ENCODE peak calls at places on chromosome 21, in ten cellular contexts. V is left lung, E is B cell, S is endothelial cell, K is thoracic aorta, X is astrocyte of the spinal cord, Z is type B pancreatic cell, R is RWPE1, H is fibroblast of mammary gland, W is fibroblast of lung. T is an unnamed sample.

GRCh38 chr21:27423073-27423472 is 456.2 kb upstream of the ADAMTS5 start:
- DNase-seq in V (peak), E (no peak), S (no peak), K (peak), X (peak), Z (no peak), R (no peak), H (peak), W (peak), T (no peak)

GRCh38 chr21:29540289-29540688 is 241.6 kb downstream of the BACH1 start:
- DNase-seq in V (no peak), E (no peak), S (no peak), K (no peak), X (no peak), Z (no peak), R (no peak), H (no peak), W (no peak), T (no peak)

GRCh38 chr21:26445440-26445839 is 127.6 kb downstream of the CYYR1 start:
- DNase-seq in V (no peak), E (no peak), S (no peak), K (no peak), X (peak), Z (no peak), R (no peak), H (peak), W (peak), T (no peak)

GRCh38 chr21:17491716-17492414 is 21.0 kb upstream of the CXADR start:
- DNase-seq in V (peak), E (no peak), S (no peak), K (peak), X (peak), Z (no peak), R (peak), H (peak), W (peak), T (no peak)

GRCh38 chr21:34129971-34130597 is 56.7 kb downstream of the MRPS6 start:
- DNase-seq in V (no peak), E (no peak), S (no peak), K (no peak), X (no peak), Z (no peak), R (no peak), H (peak), W (peak), T (no peak)

GRCh38 chr21:18222346-18222745 is 22.3 kb upstream of the CHODL start:
- DNase-seq in V (no peak), E (no peak), S (no peak), K (no peak), X (no peak), Z (no peak), R (no peak), H (no peak), W (no peak), T (no peak)

GRCh38 chr21:24939288-24939687 is 668.0 kb downstream of the MRPL39 start:
- DNase-seq in V (no peak), E (no peak), S (no peak), K (no peak), X (peak), Z (no peak), R (no peak), H (no peak), W (peak), T (no peak)

GRCh38 chr21:17780539-17780938 is 38.6 kb downstream of the C21orf91 start:
- DNase-seq in V (no peak), E (no peak), S (no peak), K (no peak), X (no peak), Z (no peak), R (no peak), H (no peak), W (peak), T (no peak)

GRCh38 chr21:41043008-41043407 is 125.0 kb upstream of the BACE2 start:
- DNase-seq in V (no peak), E (no peak), S (no peak), K (no peak), X (no peak), Z (no peak), R (no peak), H (no peak), W (no peak), T (no peak)

GRCh38 chr21:25292396-25292795 is 314.9 kb downstream of the MRPL39 start:
- DNase-seq in V (no peak), E (no peak), S (no peak), K (no peak), X (no peak), Z (no peak), R (no peak), H (no peak), W (no peak), T (no peak)

GRCh38 chr21:29473808-29474207 is 175.1 kb downstream of the BACH1 start:
- DNase-seq in V (no peak), E (no peak), S (no peak), K (no peak), X (no peak), Z (no peak), R (no peak), H (no peak), W (no peak), T (no peak)

GRCh38 chr21:15192243-15192642 is 127.4 kb upstream of the NRIP1 start:
- DNase-seq in V (no peak), E (no peak), S (no peak), K (no peak), X (no peak), Z (no peak), R (peak), H (peak), W (no peak), T (no peak)

GRCh38 chr21:38506606-38507331 is 8.5 kb upstream of the ERG start:
- DNase-seq in V (no peak), E (no peak), S (no peak), K (no peak), X (no peak), Z (no peak), R (no peak), H (no peak), W (no peak), T (no peak)

GRCh38 chr21:26715878-26716506 is 129.2 kb downstream of the ADAMTS1 start:
- DNase-seq in V (no peak), E (no peak), S (peak), K (no peak), X (peak), Z (no peak), R (peak), H (peak), W (peak), T (peak)

GRCh38 chr21:37737996-37738395 is 178.3 kb downstream of the KCNJ6 start:
- DNase-seq in V (no peak), E (no peak), S (no peak), K (no peak), X (no peak), Z (no peak), R (no peak), H (no peak), W (no peak), T (no peak)

GRCh38 chr21:17853393-17854275 is 34.5 kb upstream of the C21orf91 start:
- DNase-seq in V (no peak), E (no peak), S (no peak), K (no peak), X (no peak), Z (no peak), R (no peak), H (no peak), W (no peak), T (no peak)

GRCh38 chr21:16071082-16071481 is 341.3 kb downstream of the USP25 start:
- DNase-seq in V (no peak), E (no peak), S (no peak), K (no peak), X (peak), Z (no peak), R (no peak), H (peak), W (peak), T (no peak)

GRCh38 chr21:29407571-29407970 is 108.8 kb downstream of the BACH1 start:
- DNase-seq in V (no peak), E (no peak), S (no peak), K (no peak), X (no peak), Z (no peak), R (no peak), H (no peak), W (no peak), T (no peak)

GRCh38 chr21:20999567-21000169 is 1.5 kb downstream of the NCAM2 start:
- DNase-seq in V (no peak), E (peak), S (peak), K (no peak), X (peak), Z (no peak), R (peak), H (peak), W (peak), T (peak)

GRCh38 chr21:37711294-37711844 is 204.9 kb downstream of the KCNJ6 start:
- DNase-seq in V (no peak), E (no peak), S (no peak), K (no peak), X (no peak), Z (no peak), R (no peak), H (no peak), W (no peak), T (no peak)

GRCh38 chr21:29124645-29125044 is 5.8 kb upstream of the MAP3K7CL start:
- DNase-seq in V (no peak), E (no peak), S (no peak), K (no peak), X (no peak), Z (no peak), R (no peak), H (no peak), W (no peak), T (no peak)

GRCh38 chr21:29164330-29164942 is 34.0 kb downstream of the MAP3K7CL start:
- DNase-seq in V (no peak), E (no peak), S (no peak), K (no peak), X (peak), Z (no peak), R (peak), H (peak), W (peak), T (no peak)

GRCh38 chr21:29499734-29500343 is 201.1 kb downstream of the BACH1 start:
- DNase-seq in V (no peak), E (no peak), S (peak), K (no peak), X (peak), Z (no peak), R (peak), H (peak), W (peak), T (no peak)

GRCh38 chr21:26918318-26919065 is 48.4 kb downstream of the ADAMTS5 start:
- DNase-seq in V (no peak), E (no peak), S (no peak), K (no peak), X (peak), Z (no peak), R (no peak), H (peak), W (peak), T (no peak)

GRCh38 chr21:41112740-41113692 is 54.9 kb upstream of the BACE2 start:
- DNase-seq in V (peak), E (no peak), S (no peak), K (no peak), X (peak), Z (no peak), R (no peak), H (peak), W (peak), T (no peak)

DNA sequence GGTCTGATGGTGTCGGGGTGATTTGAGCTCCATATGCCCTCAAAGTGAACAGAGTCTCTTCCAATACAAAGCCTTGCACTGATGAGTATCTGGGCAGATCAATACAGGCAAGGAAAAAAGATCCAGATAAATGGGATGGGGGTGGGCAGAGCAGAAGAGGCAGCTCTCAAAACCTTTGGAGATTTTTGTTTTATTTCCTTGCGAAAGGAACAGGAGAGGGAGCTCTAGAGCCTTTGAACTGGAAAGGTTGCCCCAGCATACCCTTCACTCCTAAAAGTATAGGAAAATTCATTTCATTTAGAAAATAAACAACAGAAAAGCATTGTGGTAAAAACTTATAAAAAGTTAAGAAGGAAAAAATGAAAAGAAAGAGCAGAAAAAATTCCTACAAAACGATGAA is 31.4 kb upstream of the OLIG2 start:
- DNase-seq in V (no peak), E (no peak), S (peak), K (no peak), X (peak), Z (no peak), R (peak), H (peak), W (peak), T (no peak)
- TF ChIP-seq CTCF in V (no peak), E (no peak), S (no peak), K (no peak), X (peak), Z (peak), R (peak), H (peak), W (peak), T (peak)

DNA sequence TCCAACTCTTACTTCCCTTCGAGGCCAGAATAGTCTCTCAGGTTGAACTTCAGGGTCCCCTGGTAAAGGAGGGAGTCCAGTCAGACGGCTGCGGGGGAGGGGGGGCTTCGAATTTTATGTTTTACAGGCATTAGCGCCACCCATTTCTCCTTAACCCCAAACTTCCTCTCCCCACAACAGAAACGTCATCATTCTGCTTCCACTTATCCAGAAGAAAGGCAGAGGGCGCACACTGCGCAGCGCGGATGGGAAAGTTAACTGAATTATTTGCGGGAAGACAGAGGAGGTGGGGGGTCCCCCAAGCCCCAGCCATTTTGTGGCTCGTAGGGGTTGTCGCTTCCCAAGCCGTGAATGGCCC is 529 bp upstream of the PRMT2 start:
- DNase-seq in V (peak), E (no peak), S (no peak), K (peak), X (peak), Z (no peak), R (peak), H (peak), W (peak), T (no peak)
- TF ChIP-seq CTCF in V (no peak), E (no peak), S (peak), K (no peak), X (peak), Z (peak), R (no peak), H (no peak), W (peak), T (no peak)

DNA sequence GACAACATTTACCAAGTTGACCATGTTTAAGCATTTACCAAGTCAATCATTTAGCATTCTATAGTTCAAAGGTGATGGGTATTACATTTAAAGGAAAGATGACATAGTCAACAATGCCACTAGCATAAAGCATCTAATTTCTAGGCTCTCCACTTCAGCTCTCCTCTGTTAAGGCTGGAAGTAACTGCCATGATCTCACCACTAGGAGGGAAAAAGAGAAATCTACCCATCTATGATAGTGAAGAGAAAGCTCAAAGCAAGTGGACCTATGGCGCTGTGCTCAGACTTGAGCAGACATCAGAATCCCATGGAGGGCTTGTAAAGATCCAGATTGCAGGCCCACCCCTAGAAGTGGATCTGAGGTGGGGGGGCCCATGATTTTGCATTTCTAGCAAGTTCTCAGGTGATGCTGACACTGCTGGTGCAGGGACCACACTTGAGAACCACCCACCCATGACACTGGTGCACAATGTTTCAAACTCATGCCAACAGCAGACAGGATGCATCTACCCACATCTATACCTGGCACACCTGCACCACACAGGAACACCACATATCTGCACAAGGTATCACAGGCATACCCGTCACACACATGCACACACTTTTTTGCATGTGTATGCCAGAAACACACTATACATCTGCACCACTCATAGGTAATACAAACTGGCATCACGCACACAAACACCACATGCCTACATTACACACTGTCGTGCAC is 392.9 kb upstream of the RUNX1 start:
- DNase-seq in V (no peak), E (no peak), S (no peak), K (no peak), X (no peak), Z (no peak), R (no peak), H (no peak), W (no peak), T (no peak)
- TF ChIP-seq CTCF in V (no peak), E (no peak), S (no peak), K (no peak), X (peak), Z (peak), R (no peak), H (peak), W (peak), T (peak)

GRCh38 chr21:31559368-31560119 is 99.9 kb upstream of the SOD1 start:
- DNase-seq in V (peak), E (peak), S (peak), K (peak), X (peak), Z (peak), R (peak), H (peak), W (peak), T (peak)
- TF ChIP-seq CTCF in V (no peak), E (no peak), S (no peak), K (no peak), X (no peak), Z (peak), R (no peak), H (no peak), W (no peak), T (no peak)

GRCh38 chr21:32599146-32599925 is 12.8 kb downstream of the CFAP298 start:
- DNase-seq in V (no peak), E (no peak), S (no peak), K (no peak), X (peak), Z (no peak), R (no peak), H (no peak), W (no peak), T (no peak)
- TF ChIP-seq CTCF in V (no peak), E (no peak), S (no peak), K (no peak), X (no peak), Z (no peak), R (no peak), H (no peak), W (no peak), T (no peak)

GRCh38 chr21:43927591-43928229 is 62.7 kb downstream of the AGPAT3 start:
- DNase-seq in V (no peak), E (no peak), S (no peak), K (no peak), X (no peak), Z (no peak), R (no peak), H (no peak), W (no peak), T (no peak)

GRCh38 chr21:43925096-43925481 is 60.1 kb downstream of the AGPAT3 start:
- DNase-seq in V (no peak), E (no peak), S (no peak), K (no peak), X (no peak), Z (no peak), R (no peak), H (no peak), W (no peak), T (no peak)

GRCh38 chr21:43924421-43925095 is 59.5 kb downstream of the AGPAT3 start:
- DNase-seq in V (no peak), E (no peak), S (no peak), K (no peak), X (no peak), Z (no peak), R (no peak), H (no peak), W (no peak), T (no peak)

GRCh38 chr21:43925609-43926008 is 60.6 kb downstream of the AGPAT3 start:
- DNase-seq in V (no peak), E (no peak), S (no peak), K (no peak), X (no peak), Z (no peak), R (no peak), H (no peak), W (no peak), T (no peak)

GRCh38 chr21:43926196-43926595 is 61.2 kb downstream of the AGPAT3 start:
- DNase-seq in V (no peak), E (no peak), S (no peak), K (no peak), X (no peak), Z (no peak), R (no peak), H (no peak), W (no peak), T (no peak)
- TF ChIP-seq CTCF in V (no peak), E (no peak), S (no peak), K (no peak), X (no peak), Z (no peak), R (no peak), H (no peak), W (no peak), T (no peak)

GRCh38 chr21:44555200-44555875 is 3.3 kb downstream of the KRTAP10-3 start:
- DNase-seq in V (no peak), E (no peak), S (no peak), K (no peak), X (no peak), Z (no peak), R (no peak), H (no peak), W (no peak), T (no peak)

GRCh38 chr21:44552136-44552535 is 831 bp upstream of the KRTAP10-2 start:
- DNase-seq in V (no peak), E (no peak), S (peak), K (no peak), X (no peak), Z (no peak), R (no peak), H (no peak), W (no peak), T (no peak)

GRCh38 chr21:44550807-44551206 is 498 bp downstream of the KRTAP10-2 start:
- DNase-seq in V (no peak), E (no peak), S (no peak), K (no peak), X (no peak), Z (no peak), R (no peak), H (no peak), W (peak), T (no peak)

GRCh38 chr21:44551290-44552015 is at the start of gene KRTAP10-2:
- DNase-seq in V (no peak), E (no peak), S (peak), K (no peak), X (no peak), Z (no peak), R (no peak), H (no peak), W (peak), T (no peak)

GRCh38 chr21:44552681-44553080 is 1.4 kb upstream of the KRTAP10-2 start:
- DNase-seq in V (no peak), E (no peak), S (peak), K (no peak), X (no peak), Z (no peak), R (no peak), H (no peak), W (no peak), T (no peak)
- TF ChIP-seq CTCF in V (no peak), E (no peak), S (no peak), K (no peak), X (no peak), Z (no peak), R (no peak), H (no peak), W (no peak), T (no peak)

GRCh38 chr21:42369821-42370220 is 3.5 kb upstream of the TFF1 start:
- DNase-seq in V (no peak), E (peak), S (no peak), K (no peak), X (no peak), Z (no peak), R (no peak), H (no peak), W (no peak), T (no peak)
- TF ChIP-seq CTCF in V (no peak), E (no peak), S (no peak), K (no peak), X (no peak), Z (peak), R (no peak), H (no peak), W (no peak), T (peak)

T was measured in neural crest cell.